ENCODE peak calls at places on chromosome 7, in seven cellular contexts. R is K562, K is neural crest cell, Z is hepatocyte, C is endodermal cell, T is AG04449, B is cardiac muscle cell. I is an unnamed sample.

GRCh38 chr7:80634505-80634904 is 3.9 kb upstream of the CD36 start:
- DNase-seq in R (no peak), Z (no peak), B (peak), C (no peak), K (no peak), T (peak), I (no peak)

GRCh38 chr7:47670738-47671137 is 88.8 kb upstream of the TNS3 start:
- DNase-seq in B (no peak), T (no peak), C (no peak), Z (no peak), K (no peak), R (no peak), I (no peak)

GRCh38 chr7:77359599-77359998 is 56.5 kb downstream of the GSAP start:
- DNase-seq in Z (no peak), B (no peak), K (no peak), R (no peak), T (no peak), C (no peak), I (no peak)

GRCh38 chr7:112204072-112204775 is 2.0 kb downstream of the DOCK4 start:
- DNase-seq in R (no peak), T (no peak), C (no peak), B (peak), Z (no peak), K (no peak), I (peak)

GRCh38 chr7:51234139-51234538 is 82.5 kb downstream of the COBL start:
- DNase-seq in Z (no peak), R (no peak), K (no peak), T (no peak), B (no peak), C (peak), I (no peak)

GRCh38 chr7:99737726-99738125 is 2.7 kb upstream of the CYP3A7 start:
- DNase-seq in R (no peak), Z (no peak), T (no peak), C (no peak), K (no peak), B (no peak), I (no peak)

GRCh38 chr7:73789051-73789450 is 19.0 kb upstream of the CLDN3 start:
- DNase-seq in C (no peak), Z (no peak), T (no peak), R (no peak), K (no peak), B (no peak), I (no peak)

GRCh38 chr7:15368653-15369052 is 193.2 kb downstream of the AGMO start:
- DNase-seq in B (no peak), R (no peak), T (no peak), K (no peak), C (no peak), Z (no peak), I (no peak)

GRCh38 chr7:142809671-142810070 is 38.9 kb downstream of the PRSS2 start:
- DNase-seq in R (no peak), B (no peak), C (peak), K (no peak), Z (no peak), T (no peak), I (no peak)

GRCh38 chr7:116449441-116449840 is 50.1 kb upstream of the CAV2 start:
- DNase-seq in Z (no peak), T (no peak), R (no peak), K (no peak), C (no peak), B (no peak), I (no peak)

GRCh38 chr7:44057181-44057848 is 8.1 kb downstream of the PGAM2 start:
- DNase-seq in C (no peak), T (no peak), R (no peak), K (no peak), B (no peak), Z (no peak), I (no peak)

GRCh38 chr7:98014830-98015229 is 24.8 kb upstream of the OCM2 start:
- DNase-seq in C (no peak), T (no peak), Z (no peak), R (no peak), B (no peak), K (no peak), I (no peak)

GRCh38 chr7:130831817-130832481 is 97.9 kb upstream of the KLF14 start:
- DNase-seq in K (peak), Z (peak), C (no peak), B (peak), R (peak), T (no peak), I (peak)

GRCh38 chr7:105136221-105136620 is 122.2 kb downstream of the KMT2E start:
- DNase-seq in C (peak), T (no peak), K (no peak), B (no peak), Z (peak), R (peak), I (no peak)

GRCh38 chr7:15130666-15131541 is 228.4 kb upstream of the DGKB start:
- DNase-seq in C (no peak), R (no peak), Z (no peak), K (no peak), B (peak), T (peak), I (no peak)

GRCh38 chr7:154854836-154855235 is 148.1 kb downstream of the PAXIP1 start:
- DNase-seq in Z (no peak), T (no peak), K (no peak), B (no peak), C (no peak), R (no peak), I (no peak)

GRCh38 chr7:12686894-12687212 is 580 bp upstream of the ARL4A start:
- DNase-seq in C (no peak), K (no peak), B (no peak), R (peak), Z (no peak), T (no peak), I (no peak)
- TF ChIP-seq CTCF in C (peak), K (peak), B (no peak), R (no peak), Z (no peak), T (no peak), I (peak)

GRCh38 chr7:49324707-49325106 is 400.4 kb downstream of the CDC14C start:
- DNase-seq in B (peak), T (no peak), K (no peak), C (peak), Z (no peak), R (no peak), I (no peak)
- TF ChIP-seq CTCF in B (no peak), T (no peak), K (no peak), C (peak), Z (no peak), R (no peak), I (no peak)

GRCh38 chr7:11552676-11553075 is 279.3 kb downstream of the THSD7A start:
- DNase-seq in K (no peak), C (no peak), T (no peak), B (no peak), R (no peak), Z (no peak), I (no peak)

DNA sequence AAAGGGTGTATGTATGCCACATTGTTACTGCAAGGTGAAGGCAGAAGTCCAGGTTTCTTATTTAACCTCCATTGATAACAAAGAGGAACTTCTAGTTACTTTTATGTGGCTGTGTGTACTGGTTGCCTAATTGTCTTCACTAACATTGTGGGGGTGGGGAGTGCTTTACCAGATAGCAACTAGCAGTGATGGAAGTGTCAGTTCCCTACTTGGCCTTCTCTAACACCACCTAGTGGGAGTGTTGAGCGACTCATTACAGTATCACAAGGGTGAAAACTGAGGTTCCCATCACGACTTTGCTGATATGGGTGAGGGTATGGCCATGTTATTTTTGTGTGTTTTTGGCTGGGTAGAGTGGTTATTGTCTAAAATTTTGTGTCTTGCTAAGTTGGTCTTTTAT is 274.4 kb downstream of the THSD7A start:
- DNase-seq in Z (peak), R (no peak), T (no peak), C (peak), K (no peak), B (peak), I (peak)
- TF ChIP-seq CTCF in Z (peak), R (no peak), T (no peak), C (peak), K (peak), B (peak), I (peak)

GRCh38 chr7:26291699-26292538 is at the start of gene SNX10:
- DNase-seq in R (peak), K (peak), C (peak), Z (peak), B (peak), T (no peak), I (peak)
- TF ChIP-seq CTCF in R (peak), K (no peak), C (peak), Z (no peak), B (peak), T (no peak), I (no peak)